ENCODE peak calls at places on chromosomes 5 and 9, in eight cellular contexts. O, T, W, X, J, U, K and L are unnamed samples.

GRCh38 chr5:177537389-177538361 is 16.7 kb downstream of the FAM193B start:
- DNase-seq in O (peak), T (no peak), W (no peak), X (no peak), J (no peak), U (no peak), K (no peak), L (no peak)

GRCh38 chr5:170809551-170809950 is 26.0 kb downstream of the GABRP start:
- DNase-seq in O (peak), T (no peak), W (no peak), X (no peak), J (no peak), U (peak), K (no peak), L (peak)

GRCh38 chr5:73960426-73960825 is 334.4 kb downstream of the ARHGEF28 start:
- DNase-seq in O (no peak), T (no peak), W (no peak), X (no peak), J (no peak), U (no peak), K (no peak), L (no peak)

GRCh38 chr9:126228111-126228778 is 98.4 kb upstream of the MVB12B start:
- DNase-seq in O (no peak), T (no peak), W (no peak), X (no peak), J (no peak), U (no peak), K (no peak), L (no peak)

GRCh38 chr5:135386886-135387628 is 12.0 kb downstream of the MACROH2A1 start:
- DNase-seq in O (peak), T (peak), W (no peak), X (no peak), J (no peak), U (no peak), K (no peak), L (no peak)

GRCh38 chr5:81572201-81572600 is 178.3 kb upstream of the ACOT12 start:
- DNase-seq in O (no peak), T (no peak), W (no peak), X (no peak), J (no peak), U (no peak), K (no peak), L (no peak)

GRCh38 chr9:125960631-125961030 is 213.5 kb downstream of the PBX3 start:
- DNase-seq in O (no peak), T (no peak), W (no peak), X (no peak), J (no peak), U (no peak), K (no peak), L (no peak)

GRCh38 chr9:23587903-23588302 is 238.1 kb downstream of the ELAVL2 start:
- DNase-seq in O (no peak), T (no peak), W (peak), X (no peak), J (no peak), U (no peak), K (no peak), L (no peak)

GRCh38 chr9:71680189-71680983 is 87.9 kb downstream of the CEMIP2 start:
- DNase-seq in O (peak), T (no peak), W (no peak), X (no peak), J (no peak), U (no peak), K (no peak), L (no peak)

GRCh38 chr5:172113036-172113435 is 75.0 kb downstream of the STK10 start:
- DNase-seq in O (peak), T (no peak), W (no peak), X (peak), J (peak), U (no peak), K (peak), L (no peak)

GRCh38 chr5:56286015-56286992 is 53.2 kb upstream of the ANKRD55 start:
- DNase-seq in O (no peak), T (no peak), W (no peak), X (no peak), J (no peak), U (no peak), K (no peak), L (no peak)

GRCh38 chr9:97908736-97909135 is 13.6 kb downstream of the TRMO start:
- DNase-seq in O (no peak), T (no peak), W (no peak), X (no peak), J (no peak), U (no peak), K (no peak), L (no peak)

GRCh38 chr9:121681404-121681803 is 30.0 kb downstream of the DAB2IP start:
- DNase-seq in O (no peak), T (no peak), W (no peak), X (no peak), J (no peak), U (no peak), K (no peak), L (no peak)

GRCh38 chr9:99030082-99030481 is 74.8 kb upstream of the TGFBR1 start:
- DNase-seq in O (peak), T (peak), W (no peak), X (no peak), J (no peak), U (no peak), K (no peak), L (no peak)

GRCh38 chr5:61298580-61298979 is 33.5 kb upstream of the ZSWIM6 start:
- DNase-seq in O (no peak), T (no peak), W (no peak), X (no peak), J (no peak), U (no peak), K (no peak), L (no peak)

GRCh38 chr9:121559183-121559582 is 59.5 kb upstream of the GGTA1 start:
- DNase-seq in O (peak), T (no peak), W (no peak), X (peak), J (no peak), U (no peak), K (no peak), L (no peak)

GRCh38 chr9:96150324-96151023 is 151.5 kb downstream of the HSD17B3 start:
- DNase-seq in O (peak), T (no peak), W (no peak), X (peak), J (no peak), U (no peak), K (no peak), L (no peak)

GRCh38 chr5:127031863-127032232 is 1.5 kb upstream of the MARCHF3 start:
- DNase-seq in O (peak), T (no peak), W (no peak), X (no peak), J (no peak), U (no peak), K (no peak), L (no peak)

GRCh38 chr5:153551537-153552079 is 61.1 kb downstream of the GRIA1 start:
- DNase-seq in O (peak), T (peak), W (no peak), X (no peak), J (no peak), U (no peak), K (no peak), L (no peak)

GRCh38 chr9:133717113-133718031 is 20.8 kb downstream of the SARDH start:
- DNase-seq in O (no peak), T (no peak), W (no peak), X (no peak), J (no peak), U (no peak), K (no peak), L (peak)

GRCh38 chr5:176693477-176693851 is 46.2 kb downstream of the TSPAN17 start:
- DNase-seq in O (no peak), T (no peak), W (no peak), X (no peak), J (no peak), U (no peak), K (no peak), L (no peak)

GRCh38 chr9:105216440-105217178 is 27.8 kb upstream of the SLC44A1 start:
- DNase-seq in O (peak), T (no peak), W (no peak), X (no peak), J (no peak), U (peak), K (no peak), L (no peak)

GRCh38 chr5:142514196-142514595 is 171.7 kb downstream of the FGF1 start:
- DNase-seq in O (no peak), T (no peak), W (no peak), X (no peak), J (no peak), U (no peak), K (no peak), L (no peak)

GRCh38 chr5:69502375-69503143 is 10.0 kb downstream of the OCLN start:
- DNase-seq in O (peak), T (peak), W (no peak), X (no peak), J (no peak), U (no peak), K (no peak), L (no peak)

GRCh38 chr9:69798737-69799136 is 21.9 kb upstream of the CFAP95 start:
- DNase-seq in O (peak), T (no peak), W (no peak), X (no peak), J (no peak), U (no peak), K (no peak), L (no peak)

GRCh38 chr5:132259061-132259851 is 1.8 kb downstream of the PDLIM4 start:
- DNase-seq in O (no peak), T (peak), W (peak), X (peak), J (no peak), U (no peak), K (no peak), L (no peak)

GRCh38 chr9:126519660-126520425 is 93.9 kb upstream of the LMX1B start:
- DNase-seq in O (no peak), T (no peak), W (peak), X (no peak), J (no peak), U (no peak), K (no peak), L (no peak)

GRCh38 chr9:100442072-100442471 is 15.1 kb downstream of the MSANTD3 start:
- DNase-seq in O (no peak), T (no peak), W (peak), X (no peak), J (no peak), U (no peak), K (no peak), L (no peak)

GRCh38 chr5:35878079-35878478 is 21.4 kb downstream of the IL7R start:
- DNase-seq in O (no peak), T (no peak), W (no peak), X (no peak), J (no peak), U (no peak), K (no peak), L (no peak)

GRCh38 chr5:84249918-84250635 is 134.6 kb downstream of the EDIL3 start:
- DNase-seq in O (peak), T (peak), W (no peak), X (no peak), J (no peak), U (no peak), K (no peak), L (peak)

GRCh38 chr9:22030101-22030598 is 21.0 kb upstream of the CDKN2B start:
- DNase-seq in O (peak), T (no peak), W (no peak), X (no peak), J (no peak), U (no peak), K (no peak), L (no peak)

GRCh38 chr5:34491251-34491620 is 164.9 kb upstream of the RAI14 start:
- DNase-seq in O (peak), T (no peak), W (peak), X (no peak), J (no peak), U (no peak), K (no peak), L (no peak)

GRCh38 chr5:150044334-150044681 is 42.0 kb downstream of the CSF1R start:
- DNase-seq in O (peak), T (peak), W (no peak), X (no peak), J (no peak), U (no peak), K (no peak), L (no peak)

GRCh38 chr9:136171009-136171800 is 33.7 kb downstream of the LHX3 start:
- DNase-seq in O (no peak), T (no peak), W (no peak), X (no peak), J (no peak), U (no peak), K (no peak), L (no peak)